ENCODE peak calls at places on chromosome 9, in six cellular contexts. One of them, this sample, is unnamed.
A peak's percentile ranks its signal among the peaks of the same experiment; 100 is the strongest.

GRCh38 chr9:129100383-129101169 is 10.0 kb downstream of the CRAT start:
- DNase-seq in AML-193: no peak
- DNase-seq in stimulated activated naive CD4-positive, alpha-beta T cell: no peak
- DNase-seq in ELR: no peak
- DNase-seq in psoas muscle: no peak
- DNase-seq in LoVo: no peak
- DNase-seq in this sample: no peak

GRCh38 chr9:68505681-68506409 is 34.8 kb downstream of the TMEM252 start:
- DNase-seq in AML-193: no peak
- DNase-seq in stimulated activated naive CD4-positive, alpha-beta T cell: no peak
- DNase-seq in ELR: no peak
- DNase-seq in psoas muscle: no peak
- DNase-seq in LoVo: no peak
- DNase-seq in this sample: no peak

GRCh38 chr9:93555370-93555769 is 21.0 kb upstream of the PHF2 start:
- DNase-seq in AML-193: no peak
- DNase-seq in stimulated activated naive CD4-positive, alpha-beta T cell: no peak
- DNase-seq in ELR: no peak
- DNase-seq in psoas muscle: no peak
- DNase-seq in LoVo: no peak
- DNase-seq in this sample: no peak

GRCh38 chr9:122580360-122580759 is 2.8 kb downstream of the OR1L8 start:
- DNase-seq in AML-193: no peak
- DNase-seq in stimulated activated naive CD4-positive, alpha-beta T cell: no peak
- DNase-seq in ELR: peak; percentile 56
- DNase-seq in psoas muscle: no peak
- DNase-seq in LoVo: peak; percentile 11
- DNase-seq in this sample: peak; percentile 8

GRCh38 chr9:91777437-91777836 is 172.6 kb downstream of the ROR2 start:
- DNase-seq in AML-193: no peak
- DNase-seq in stimulated activated naive CD4-positive, alpha-beta T cell: no peak
- DNase-seq in ELR: peak; percentile 30
- DNase-seq in psoas muscle: no peak
- DNase-seq in LoVo: no peak
- DNase-seq in this sample: peak; percentile 55

GRCh38 chr9:114417511-114417910 is 29.7 kb upstream of the AKNA start:
- DNase-seq in AML-193: no peak
- DNase-seq in stimulated activated naive CD4-positive, alpha-beta T cell: no peak
- DNase-seq in ELR: peak; percentile 69
- DNase-seq in psoas muscle: no peak
- DNase-seq in LoVo: no peak
- DNase-seq in this sample: peak; percentile 69

GRCh38 chr9:96109718-96110351 is 192.1 kb downstream of the HSD17B3 start:
- DNase-seq in AML-193: no peak
- DNase-seq in stimulated activated naive CD4-positive, alpha-beta T cell: no peak
- DNase-seq in ELR: peak; percentile 27
- DNase-seq in psoas muscle: no peak
- DNase-seq in LoVo: no peak
- DNase-seq in this sample: no peak

GRCh38 chr9:106700676-106701075 is 162.3 kb upstream of the ZNF462 start:
- DNase-seq in AML-193: no peak
- DNase-seq in stimulated activated naive CD4-positive, alpha-beta T cell: no peak
- DNase-seq in ELR: no peak
- DNase-seq in psoas muscle: no peak
- DNase-seq in LoVo: no peak
- DNase-seq in this sample: no peak

GRCh38 chr9:34332370-34332964 is 3.1 kb downstream of the NUDT2 start:
- DNase-seq in AML-193: peak; percentile 23
- DNase-seq in stimulated activated naive CD4-positive, alpha-beta T cell: peak; percentile 2
- DNase-seq in ELR: peak; percentile 53
- DNase-seq in psoas muscle: no peak
- DNase-seq in LoVo: peak; percentile 23
- DNase-seq in this sample: peak; percentile 24

GRCh38 chr9:99375481-99375880 is 153.4 kb downstream of the SEC61B start:
- DNase-seq in AML-193: no peak
- DNase-seq in stimulated activated naive CD4-positive, alpha-beta T cell: no peak
- DNase-seq in ELR: no peak
- DNase-seq in psoas muscle: no peak
- DNase-seq in LoVo: no peak
- DNase-seq in this sample: no peak

GRCh38 chr9:92970467-92970923 is 23.2 kb downstream of the FGD3 start:
- DNase-seq in AML-193: no peak
- DNase-seq in stimulated activated naive CD4-positive, alpha-beta T cell: no peak
- DNase-seq in ELR: peak; percentile 28
- DNase-seq in psoas muscle: no peak
- DNase-seq in LoVo: peak; percentile 5
- DNase-seq in this sample: peak; percentile 54

GRCh38 chr9:136002886-136003285 is 41.7 kb upstream of the UBAC1 start:
- DNase-seq in AML-193: no peak
- DNase-seq in stimulated activated naive CD4-positive, alpha-beta T cell: no peak
- DNase-seq in ELR: no peak
- DNase-seq in psoas muscle: no peak
- DNase-seq in LoVo: no peak
- DNase-seq in this sample: no peak

GRCh38 chr9:130433168-130433946 is 11.4 kb upstream of the ASS1 start:
- DNase-seq in AML-193: no peak
- DNase-seq in stimulated activated naive CD4-positive, alpha-beta T cell: no peak
- DNase-seq in ELR: peak; percentile 52
- DNase-seq in psoas muscle: no peak
- DNase-seq in LoVo: peak; percentile 63
- DNase-seq in this sample: peak; percentile 79

GRCh38 chr9:104856413-104856941 is 71.5 kb downstream of the ABCA1 start:
- DNase-seq in AML-193: no peak
- DNase-seq in stimulated activated naive CD4-positive, alpha-beta T cell: no peak
- DNase-seq in ELR: no peak
- DNase-seq in psoas muscle: no peak
- DNase-seq in LoVo: no peak
- DNase-seq in this sample: no peak

GRCh38 chr9:126986506-126986951 is 71.9 kb downstream of the RALGPS1 start:
- DNase-seq in AML-193: no peak
- DNase-seq in stimulated activated naive CD4-positive, alpha-beta T cell: no peak
- DNase-seq in ELR: peak; percentile 19
- DNase-seq in psoas muscle: no peak
- DNase-seq in LoVo: peak; percentile 82
- DNase-seq in this sample: peak; percentile 91

GRCh38 chr9:116998305-116998704 is 311.2 kb downstream of the TRIM32 start:
- DNase-seq in AML-193: no peak
- DNase-seq in stimulated activated naive CD4-positive, alpha-beta T cell: no peak
- DNase-seq in ELR: peak; percentile 5
- DNase-seq in psoas muscle: no peak
- DNase-seq in LoVo: peak; percentile 1
- DNase-seq in this sample: no peak